ENCODE peak calls at places on chromosomes 13 and 19, in five cellular contexts. R is mammary epithelial cell, V is body of pancreas, A is tibial artery, F is heart right ventricle. P is an unnamed sample.

GRCh38 chr13:92802776-92803175 is 423.8 kb upstream of the GPC6 start:
- DNase-seq in R (no peak), V (no peak), F (no peak), A (no peak), P (no peak)

GRCh38 chr19:40801449-40802299 is 2.7 kb downstream of the EGLN2 start:
- DNase-seq in A (no peak), F (no peak), V (no peak), R (no peak), P (no peak)

GRCh38 chr19:46637224-46637623 is 1.2 kb upstream of the GNG8 start:
- DNase-seq in F (no peak), R (no peak), A (no peak), V (no peak), P (no peak)

GRCh38 chr13:98315466-98315865 is 138.4 kb upstream of the RNF113B start:
- DNase-seq in A (no peak), F (no peak), R (no peak), V (no peak), P (no peak)

GRCh38 chr13:39369161-39369890 is 233.7 kb downstream of the LHFPL6 start:
- DNase-seq in F (no peak), R (no peak), V (no peak), A (no peak), P (no peak)

GRCh38 chr13:39095500-39095899 is 57.2 kb downstream of the NHLRC3 start:
- DNase-seq in V (no peak), F (no peak), R (no peak), A (no peak), P (no peak)

GRCh38 chr19:39590265-39590664 is 12.1 kb upstream of the LGALS13 start:
- DNase-seq in A (no peak), V (no peak), R (no peak), F (no peak), P (no peak)

GRCh38 chr13:93861818-93862217 is 617.7 kb downstream of the DCT start:
- DNase-seq in V (no peak), F (no peak), A (no peak), R (peak; percentile 3), P (peak; percentile 23)

GRCh38 chr13:23752111-23753001 is 136.8 kb downstream of the MIPEP start:
- DNase-seq in V (no peak), A (no peak), F (no peak), R (no peak), P (no peak)

GRCh38 chr13:47114030-47114429 is 217.2 kb upstream of the HTR2A start:
- DNase-seq in A (no peak), V (no peak), R (peak; percentile 66), F (no peak), P (no peak)

GRCh38 chr13:46668302-46668720 is 115.3 kb downstream of the LRCH1 start:
- DNase-seq in V (no peak), A (no peak), F (peak; percentile 65), R (peak; percentile 78), P (peak; percentile 42)

GRCh38 chr13:102571075-102571474 is 25.7 kb upstream of the TPP2 start:
- DNase-seq in A (no peak), F (no peak), V (no peak), R (no peak), P (no peak)

GRCh38 chr19:13859361-13859880 is 17.5 kb upstream of the NANOS3 start:
- DNase-seq in F (no peak), R (no peak), A (no peak), V (peak; percentile 32), P (no peak)

GRCh38 chr13:27446986-27447583 is 3.3 kb downstream of the MTIF3 start:
- DNase-seq in R (no peak), A (no peak), V (no peak), F (no peak), P (no peak)

GRCh38 chr13:91375119-91375729 is 23.2 kb upstream of the GPC5 start:
- DNase-seq in A (no peak), R (no peak), V (no peak), F (no peak), P (no peak)

GRCh38 chr13:98992355-98992754 is 14.5 kb upstream of the DOCK9 start:
- DNase-seq in A (no peak), R (peak; percentile 62), F (no peak), V (no peak), P (no peak)

GRCh38 chr19:49954092-49954825 is 6.7 kb downstream of the SIGLEC11 start:
- DNase-seq in A (peak; percentile 54), V (no peak), R (no peak), F (no peak), P (peak; percentile 52)

GRCh38 chr13:81987677-81988357 is 1646.9 kb upstream of the SPRY2 start:
- DNase-seq in F (no peak), V (no peak), R (no peak), A (no peak), P (no peak)

GRCh38 chr19:8148410-8149231 is 771 bp downstream of the FBN3 start:
- DNase-seq in R (no peak), A (no peak), V (no peak), F (no peak), P (no peak)

GRCh38 chr13:81987159-81987558 is 1646.2 kb upstream of the SPRY2 start:
- DNase-seq in V (no peak), F (no peak), A (no peak), R (no peak), P (no peak)

GRCh38 chr13:102726430-102726829 is 31.6 kb upstream of the METTL21C start:
- DNase-seq in F (no peak), A (no peak), R (peak; percentile 39), V (no peak), P (no peak)

GRCh38 chr13:37486171-37486661 is 112.4 kb downstream of the POSTN start:
- DNase-seq in V (no peak), R (no peak), A (no peak), F (no peak), P (no peak)

GRCh38 chr13:34357435-34358232 is 539.7 kb downstream of the RFC3 start:
- DNase-seq in R (peak; percentile 79), A (no peak), V (peak; percentile 16), F (no peak), P (no peak)

GRCh38 chr19:19105365-19106060 is 32.8 kb downstream of the TMEM161A start:
- DNase-seq in A (no peak), F (peak; percentile 58), R (no peak), V (peak; percentile 47), P (peak; percentile 92)

GRCh38 chr19:50317115-50317514 is 12.1 kb downstream of the KCNC3 start:
- DNase-seq in R (no peak), F (no peak), V (no peak), A (no peak), P (no peak)

GRCh38 chr13:114328595-114328994 is 14.3 kb downstream of the CHAMP1 start:
- DNase-seq in V (no peak), F (no peak), R (no peak), A (no peak), P (no peak)

GRCh38 chr13:114325729-114326128 is 11.4 kb downstream of the CHAMP1 start:
- DNase-seq in V (no peak), F (no peak), A (no peak), R (no peak), P (no peak)

GRCh38 chr13:114323349-114323748 is 9.0 kb downstream of the CHAMP1 start:
- DNase-seq in F (no peak), V (no peak), R (no peak), A (no peak), P (no peak)

GRCh38 chr13:114324334-114324733 is 10.0 kb downstream of the CHAMP1 start:
- DNase-seq in F (no peak), V (no peak), R (no peak), A (no peak), P (no peak)

DNA sequence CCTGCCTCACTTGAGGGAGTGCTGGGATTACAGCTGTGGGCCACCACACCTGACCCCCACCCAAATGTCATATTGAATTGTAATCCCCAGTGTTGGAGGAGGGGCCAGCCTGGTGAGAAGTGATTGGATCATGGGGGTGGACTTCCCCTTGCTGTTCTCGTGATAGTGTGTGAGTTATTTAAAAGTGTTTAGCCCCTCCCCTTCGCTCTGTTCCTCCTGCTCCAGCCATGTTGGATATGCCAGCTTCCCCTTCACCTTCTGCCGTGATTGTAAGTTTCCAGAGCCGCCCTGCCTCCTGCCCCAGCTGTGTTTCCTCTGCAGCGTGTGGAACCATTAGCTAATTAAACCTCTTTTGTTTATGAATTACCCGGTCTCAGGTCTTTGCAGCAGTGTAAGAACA is 13.7 kb downstream of the CHAMP1 start:
- DNase-seq in V (no peak), R (no peak), F (no peak), A (no peak), P (no peak)
- H3K4me1 ChIP-seq in V (peaks cover 9% of the 10 kb centered on the region), R (no peaks in the 10 kb centered on the region), F (peaks cover 9% of the 10 kb centered on the region), A (no peaks in the 10 kb centered on the region), P (no peaks in the 10 kb centered on the region)

DNA sequence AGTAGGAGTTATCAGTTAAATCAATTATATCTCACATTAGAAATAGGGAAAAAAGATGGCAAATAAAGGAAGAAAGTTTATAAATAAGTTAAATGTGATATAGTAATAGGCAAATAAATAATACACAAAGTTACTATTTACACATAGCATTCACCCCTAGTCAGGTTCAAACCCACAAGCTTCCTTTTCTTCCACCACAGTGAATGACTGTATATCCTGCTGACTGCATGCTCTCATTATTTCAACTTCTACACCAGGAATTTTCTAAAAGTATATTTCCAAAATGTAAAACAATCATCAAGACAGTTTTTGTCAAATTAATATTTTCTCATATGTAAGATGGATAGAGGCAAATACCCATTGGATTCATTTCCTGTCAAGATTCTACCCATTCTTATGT is 548.6 kb upstream of the SLITRK5 start:
- DNase-seq in A (no peak), V (no peak), F (no peak), R (peak; percentile 32), P (no peak)
- H3K4me3 ChIP-seq in A (no peak overlapping the region), V (no peak overlapping the region), F (no peak overlapping the region), R (no peak overlapping the region), P (no peak overlapping the region)

DNA sequence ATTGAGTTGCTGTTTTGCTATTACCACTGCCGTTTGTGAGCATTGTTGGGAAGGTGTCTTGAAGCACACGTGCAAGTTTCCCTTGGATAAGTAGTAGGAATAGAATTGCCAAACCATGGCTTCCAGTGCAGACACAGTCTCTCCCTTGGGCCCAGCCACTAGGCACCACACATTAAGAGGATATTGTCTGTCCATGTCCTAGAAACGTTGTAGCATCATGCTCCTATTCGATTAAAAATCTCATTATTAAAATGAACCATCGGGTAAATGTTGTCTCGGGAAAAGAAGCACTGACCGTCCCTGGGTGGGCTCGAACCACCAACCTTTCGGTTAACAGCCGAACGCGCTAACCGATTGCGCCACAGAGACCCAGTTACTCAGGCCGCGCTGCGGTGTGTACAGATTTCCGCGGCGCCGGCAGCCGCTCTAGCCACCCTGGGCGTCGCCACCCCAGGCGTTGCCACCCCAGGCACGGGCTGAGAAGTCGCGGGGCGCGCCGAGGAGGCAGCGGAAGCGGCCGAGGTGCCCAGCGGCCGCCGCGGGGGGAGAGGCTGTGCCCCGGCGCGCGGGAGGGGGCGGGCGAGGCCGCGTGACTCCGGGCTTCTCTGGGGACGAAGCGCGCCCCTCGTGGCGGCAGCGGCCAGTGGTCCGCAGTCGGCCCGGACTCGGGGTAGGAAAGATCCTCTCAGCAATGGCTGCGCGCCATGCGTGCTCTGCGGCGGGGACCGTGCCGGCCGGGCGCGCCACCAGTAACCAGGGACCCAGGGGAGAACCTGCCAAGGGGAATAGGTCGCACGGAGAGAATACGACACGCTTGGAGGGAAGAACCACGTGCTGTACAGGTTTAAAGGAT is 56.2 kb downstream of the USPL1 start:
- DNase-seq in V (peak; percentile 88), F (peak; percentile 86), A (peak; percentile 96), R (peak; percentile 81), P (peak; percentile 95)
- H3K27ac ChIP-seq in V (peak overlapping the region; percentile 73), F (peak overlapping the region; percentile 83), A (peak overlapping the region; percentile 80), R (no peak overlapping the region), P (peak overlapping the region; percentile 57)

DNA sequence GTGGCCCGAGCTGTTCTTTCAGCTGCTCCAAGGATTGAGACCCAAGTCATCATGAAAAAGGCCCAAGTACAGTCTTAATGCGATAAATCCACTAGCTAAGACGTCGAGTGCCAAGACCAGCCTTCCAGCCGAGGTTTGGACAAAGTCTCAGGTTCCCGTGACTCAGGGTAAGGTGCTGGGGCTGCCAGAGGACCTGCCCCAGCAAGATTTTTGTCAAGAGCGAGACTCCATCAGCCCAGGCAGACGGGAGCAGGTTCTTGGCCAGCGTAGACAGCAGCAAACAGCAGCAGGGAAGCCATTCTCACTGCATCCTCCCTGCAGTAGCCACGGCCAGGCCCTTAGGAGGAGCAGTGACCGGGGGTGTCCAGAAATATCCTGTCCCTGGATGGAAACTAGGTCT is 3.4 kb downstream of the FEM1A start:
- DNase-seq in V (no peak), F (no peak), A (no peak), R (peak; percentile 81), P (no peak)
- H3K4me1 ChIP-seq in V (peaks cover 52% of the 10 kb centered on the region), F (peaks cover 42% of the 10 kb centered on the region), A (peaks cover 38% of the 10 kb centered on the region), R (peaks cover 39% of the 10 kb centered on the region), P (no peaks in the 10 kb centered on the region)